ENCODE peak calls at places on chromosomes 3 and 15, in nine cellular contexts. V is GM12864; D is GM04503; R is T-helper 2 cell; M is substantia nigra; Q is stimulated activated CD4-positive, alpha-beta T cell treated with anti-CD3 and anti-CD28 coated beads, Interleukin-12 subunit alpha, Interleukin-12 subunit beta, amount 100 ng/mL, for 4 hours; G is H54; S is Right ventricle myocardium superior; L is GM06990. F is an unnamed sample.

GRCh38 chr3:40237892-40238571 is 71.5 kb upstream of the EIF1B start:
- DNase-seq in G (no peak), R (no peak), L (no peak), S (peak; percentile 50), Q (no peak), M (no peak), V (no peak), D (no peak), F (peak; percentile 63)

GRCh38 chr3:171835116-171835515 is 8.0 kb upstream of the TMEM212 start:
- DNase-seq in L (no peak), M (no peak), D (no peak), V (no peak), Q (no peak), G (no peak), R (no peak), S (no peak), F (no peak)

GRCh38 chr3:177652556-177653290 is 455.4 kb upstream of the TBL1XR1 start:
- DNase-seq in Q (no peak), R (peak; percentile 8), M (no peak), V (no peak), L (no peak), S (no peak), G (no peak), D (no peak), F (no peak)

GRCh38 chr3:22147161-22147560 is 396.2 kb upstream of the ZNF385D start:
- DNase-seq in G (no peak), V (no peak), S (no peak), Q (no peak), L (no peak), D (no peak), R (no peak), M (no peak), F (no peak)

GRCh38 chr3:119715105-119715504 is 12.3 kb downstream of the CFAP91 start:
- DNase-seq in R (no peak), Q (no peak), V (no peak), L (no peak), D (no peak), G (no peak), M (no peak), S (no peak), F (no peak)

GRCh38 chr3:159839561-159840379 is 148.9 kb upstream of the IL12A start:
- DNase-seq in Q (no peak), S (no peak), R (no peak), G (no peak), L (no peak), V (no peak), D (no peak), M (peak; percentile 56), F (peak; percentile 96)

GRCh38 chr3:169699536-169700050 is 36.1 kb upstream of the MECOM start:
- DNase-seq in G (no peak), R (no peak), S (peak; percentile 88), M (no peak), L (no peak), V (no peak), D (no peak), Q (no peak), F (peak; percentile 3)

GRCh38 chr3:53921296-53921695 is 29.6 kb upstream of the SELENOK start:
- DNase-seq in S (no peak), L (no peak), G (no peak), M (no peak), V (no peak), D (no peak), R (no peak), Q (no peak), F (no peak)

GRCh38 chr3:197807969-197808587 is 17.0 kb downstream of the LRCH3 start:
- DNase-seq in L (no peak), M (no peak), G (no peak), V (no peak), Q (no peak), D (no peak), S (no peak), R (no peak), F (no peak)

GRCh38 chr3:101548527-101549105 is 13.1 kb upstream of the TRMT10C start:
- DNase-seq in V (no peak), G (no peak), D (no peak), Q (no peak), M (no peak), S (no peak), R (no peak), L (no peak), F (no peak)

GRCh38 chr3:181326637-181327223 is 337.2 kb upstream of the DNAJC19 start:
- DNase-seq in L (no peak), Q (no peak), S (no peak), G (peak; percentile 7), D (no peak), M (no peak), R (no peak), V (no peak), F (peak; percentile 81)

GRCh38 chr3:111134302-111134701 is 62.7 kb downstream of the NECTIN3 start:
- DNase-seq in D (no peak), M (no peak), L (no peak), S (no peak), G (no peak), V (no peak), R (no peak), Q (no peak), F (no peak)

GRCh38 chr3:165800970-165801369 is 36.3 kb downstream of the BCHE start:
- DNase-seq in G (no peak), V (no peak), Q (no peak), M (no peak), S (no peak), R (no peak), L (peak; percentile 26), D (no peak), F (no peak)

GRCh38 chr15:61200626-61201025 is 28.5 kb downstream of the RORA start:
- DNase-seq in V (no peak), M (no peak), L (no peak), D (no peak), S (no peak), R (no peak), Q (no peak), G (no peak), F (no peak)

GRCh38 chr3:44074181-44074580 is 167.5 kb upstream of the TOPAZ1 start:
- DNase-seq in Q (no peak), S (no peak), M (no peak), R (no peak), V (no peak), D (no peak), L (no peak), G (peak; percentile 24), F (no peak)

GRCh38 chr3:72185549-72186484 is 400.9 kb upstream of the PROK2 start:
- DNase-seq in G (peak; percentile 63), Q (peak; percentile 7), M (no peak), V (no peak), D (no peak), L (peak; percentile 32), S (no peak), R (no peak), F (no peak)

GRCh38 chr15:26294062-26294689 is 431.0 kb upstream of the ATP10A start:
- DNase-seq in S (peak; percentile 47), L (no peak), G (no peak), D (no peak), V (no peak), Q (no peak), R (no peak), M (no peak), F (no peak)

GRCh38 chr3:149813367-149814281 is 609 bp downstream of the RNF13 start:
- DNase-seq in V (no peak), Q (no peak), L (peak; percentile 20), D (peak; percentile 11), M (peak; percentile 6), G (no peak), R (peak; percentile 6), S (peak; percentile 40), F (peak; percentile 81)

GRCh38 chr15:63218114-63218808 is 28.9 kb downstream of the RAB8B start:
- DNase-seq in G (no peak), R (no peak), V (no peak), D (no peak), M (no peak), L (no peak), S (no peak), Q (no peak), F (no peak)

GRCh38 chr3:112688085-112688769 is 47.3 kb upstream of the CCDC80 start:
- DNase-seq in R (no peak), S (no peak), Q (no peak), M (no peak), V (no peak), L (no peak), G (no peak), D (no peak), F (no peak)

GRCh38 chr15:85044251-85044853 is 62.7 kb downstream of the PDE8A start:
- DNase-seq in V (no peak), Q (peak; percentile 23), D (no peak), L (no peak), G (no peak), R (no peak), M (no peak), S (no peak), F (peak; percentile 89)

GRCh38 chr15:84880822-84881519 is 3.5 kb upstream of the SLC28A1 start:
- DNase-seq in V (no peak), L (no peak), D (no peak), M (no peak), G (no peak), R (no peak), S (no peak), Q (no peak), F (no peak)

GRCh38 chr3:127694467-127695215 is 21.9 kb downstream of the ABTB1 start:
- DNase-seq in L (no peak), D (no peak), Q (peak; percentile 20), M (no peak), G (no peak), S (peak; percentile 81), R (no peak), V (no peak), F (no peak)

GRCh38 chr3:194091141-194091540 is 44.8 kb upstream of the HES1 start:
- DNase-seq in V (no peak), M (no peak), Q (no peak), S (no peak), R (no peak), D (no peak), G (peak; percentile 83), L (no peak), F (no peak)

GRCh38 chr15:29021901-29022300 is 136.1 kb downstream of the APBA2 start:
- DNase-seq in V (no peak), G (no peak), Q (no peak), D (no peak), L (no peak), R (no peak), M (no peak), S (no peak), F (no peak)

GRCh38 chr15:83920115-83920514 is 266.2 kb downstream of the ADAMTSL3 start:
- DNase-seq in S (no peak), G (no peak), L (no peak), R (no peak), M (no peak), V (no peak), D (no peak), Q (no peak), F (no peak)

GRCh38 chr3:15113884-15114283 is 14.9 kb upstream of the RBSN start:
- DNase-seq in V (no peak), Q (no peak), G (no peak), L (no peak), M (no peak), R (no peak), D (no peak), S (no peak), F (no peak)

GRCh38 chr3:127899200-127899599 is 15.8 kb upstream of the KBTBD12 start:
- DNase-seq in D (no peak), G (no peak), Q (no peak), V (no peak), S (no peak), R (no peak), L (no peak), M (no peak), F (no peak)

GRCh38 chr3:16064660-16065414 is 109.6 kb upstream of the GALNT15 start:
- DNase-seq in V (no peak), R (no peak), M (no peak), G (no peak), Q (no peak), L (no peak), D (peak; percentile 93), S (peak; percentile 93), F (peak; percentile 94)

GRCh38 chr15:61621146-61621545 is 392.0 kb upstream of the RORA start:
- DNase-seq in Q (peak; percentile 1), S (no peak), M (no peak), R (no peak), V (no peak), D (no peak), L (no peak), G (no peak), F (no peak)

GRCh38 chr15:32790352-32790999 is 72.7 kb downstream of the GREM1 start:
- DNase-seq in R (no peak), Q (no peak), S (no peak), M (no peak), V (no peak), G (no peak), D (no peak), L (no peak), F (no peak)